ENCODE peak calls at places on chromosomes 12 and 14, in seven cellular contexts. B, J, R, Z, X, V and N are unnamed samples.

GRCh38 chr14:91237219-91237618 is 7.3 kb downstream of the GPR68 start:
- DNase-seq in B (peak), R (peak), X (no peak), Z (no peak), J (no peak), V (no peak), N (no peak)

GRCh38 chr12:47095446-47096236 is 15.9 kb upstream of the AMIGO2 start:
- DNase-seq in Z (no peak), V (no peak), J (no peak), R (peak), X (no peak), B (peak), N (no peak)

GRCh38 chr14:79627058-79627457 is 584.2 kb downstream of the DIO2 start:
- DNase-seq in R (no peak), J (no peak), X (peak), V (no peak), B (no peak), Z (no peak), N (no peak)

GRCh38 chr12:89060133-89060532 is 292.2 kb downstream of the DUSP6 start:
- DNase-seq in R (no peak), Z (no peak), V (no peak), X (no peak), B (peak), J (no peak), N (no peak)

GRCh38 chr12:59040651-59041050 is 120.3 kb upstream of the LRIG3 start:
- DNase-seq in X (no peak), V (no peak), B (peak), R (peak), J (peak), Z (no peak), N (peak)

GRCh38 chr12:93785262-93786010 is 108.3 kb downstream of the CRADD start:
- DNase-seq in V (no peak), R (peak), J (peak), X (peak), B (peak), Z (no peak), N (no peak)

GRCh38 chr14:94485944-94486841 is 10.2 kb upstream of the SERPINA9 start:
- DNase-seq in X (peak), J (no peak), V (peak), R (peak), Z (peak), B (peak), N (peak)

GRCh38 chr14:106346084-106346483 is 819.7 kb downstream of the TMEM121 start:
- DNase-seq in B (no peak), R (no peak), X (no peak), J (no peak), Z (no peak), V (no peak), N (no peak)

GRCh38 chr12:18294889-18295288 is 33.6 kb downstream of the PIK3C2G start:
- DNase-seq in V (no peak), B (no peak), J (no peak), R (no peak), Z (no peak), X (no peak), N (no peak)

GRCh38 chr14:32947081-32947480 is 8.4 kb downstream of the NPAS3 start:
- DNase-seq in J (no peak), Z (no peak), X (no peak), R (no peak), B (no peak), V (no peak), N (no peak)

GRCh38 chr12:108526482-108527234 is 11.6 kb downstream of the FICD start:
- DNase-seq in J (no peak), V (no peak), X (no peak), Z (no peak), R (no peak), B (peak), N (no peak)

GRCh38 chr12:71011261-71011660 is 90.7 kb upstream of the PTPRR start:
- DNase-seq in J (peak), Z (no peak), R (peak), V (no peak), X (no peak), B (peak), N (no peak)

GRCh38 chr14:54001189-54001878 is 44.7 kb upstream of the BMP4 start:
- DNase-seq in X (peak), J (no peak), B (peak), Z (no peak), V (no peak), R (no peak), N (no peak)

GRCh38 chr12:77342275-77342674 is 276.9 kb upstream of the E2F7 start:
- DNase-seq in J (no peak), X (no peak), R (no peak), V (no peak), Z (no peak), B (no peak), N (no peak)

GRCh38 chr12:115118177-115118724 is 434.3 kb upstream of the TBX3 start:
- DNase-seq in V (no peak), J (no peak), Z (no peak), X (no peak), R (peak), B (peak), N (no peak)

GRCh38 chr14:86777950-86778602 is 1214.9 kb downstream of the GALC start:
- DNase-seq in V (no peak), J (no peak), R (peak), Z (no peak), B (peak), X (no peak), N (no peak)

GRCh38 chr12:120110550-120111501 is 5.7 kb downstream of the RAB35 start:
- DNase-seq in Z (no peak), V (peak), J (no peak), X (no peak), B (no peak), R (no peak), N (no peak)

GRCh38 chr14:54642950-54643695 is 76.2 kb downstream of the SAMD4A start:
- DNase-seq in Z (no peak), J (no peak), B (peak), V (no peak), R (peak), X (peak), N (no peak)

GRCh38 chr14:32576088-32576795 is 247.1 kb downstream of the AKAP6 start:
- DNase-seq in B (peak), V (peak), X (peak), J (no peak), Z (peak), R (peak), N (peak)

GRCh38 chr12:121166356-121166755 is 33.7 kb downstream of the P2RX7 start:
- DNase-seq in R (no peak), B (peak), J (no peak), Z (no peak), X (no peak), V (no peak), N (no peak)

GRCh38 chr14:60649815-60650381 is 621 bp upstream of the SIX1 start:
- DNase-seq in R (peak), J (no peak), V (no peak), B (no peak), X (no peak), Z (peak), N (peak)

GRCh38 chr12:49200882-49201594 is 12.2 kb upstream of the TUBA1A start:
- DNase-seq in B (peak), V (no peak), J (peak), Z (peak), X (peak), R (peak), N (peak)

GRCh38 chr12:5272061-5272820 is 159.7 kb upstream of the NTF3 start:
- DNase-seq in V (no peak), X (no peak), B (no peak), J (no peak), Z (no peak), R (no peak), N (no peak)

GRCh38 chr12:130863298-130863697 is 8.6 kb upstream of the RAN start:
- DNase-seq in Z (no peak), R (no peak), J (no peak), B (no peak), X (no peak), V (no peak), N (no peak)

GRCh38 chr12:1978078-1978477 is 26.2 kb downstream of the DCP1B start:
- DNase-seq in Z (no peak), J (no peak), R (peak), X (no peak), V (no peak), B (peak), N (no peak)

GRCh38 chr12:52971701-52972329 is 22.9 kb downstream of the KRT18 start:
- DNase-seq in V (no peak), J (no peak), R (peak), X (peak), B (peak), Z (no peak), N (no peak)

GRCh38 chr12:1350055-1350933 is 244.1 kb downstream of the FBXL14 start:
- DNase-seq in R (peak), X (no peak), J (peak), Z (no peak), B (peak), V (no peak), N (no peak)

GRCh38 chr12:124233041-124233836 is 61.7 kb upstream of the RFLNA start:
- DNase-seq in X (no peak), J (peak), V (no peak), Z (no peak), B (peak), R (peak), N (no peak)

GRCh38 chr12:91219511-91219910 is 36.9 kb upstream of the DCN start:
- DNase-seq in R (peak), X (no peak), V (no peak), B (peak), J (no peak), Z (no peak), N (no peak)

GRCh38 chr14:95248422-95248821 is 71.3 kb downstream of the CLMN start:
- DNase-seq in R (no peak), J (no peak), B (no peak), X (no peak), Z (no peak), V (no peak), N (no peak)

GRCh38 chr12:133026996-133027395 is 10.3 kb upstream of the ZNF84 start:
- DNase-seq in V (no peak), J (no peak), B (no peak), X (no peak), R (no peak), Z (no peak), N (no peak)

GRCh38 chr14:68199465-68200145 is 380.0 kb downstream of the RAD51B start:
- DNase-seq in R (peak), X (no peak), V (no peak), J (no peak), Z (no peak), B (peak), N (no peak)

GRCh38 chr14:21985081-21985480 is 311.5 kb upstream of the OR4E1 start:
- DNase-seq in Z (no peak), B (no peak), J (no peak), V (no peak), X (no peak), R (no peak), N (no peak)

GRCh38 chr12:114777052-114777451 is 93.1 kb upstream of the TBX3 start:
- DNase-seq in R (peak), Z (no peak), B (peak), J (no peak), X (no peak), V (no peak), N (no peak)

GRCh38 chr12:55717397-55718007 is 1.7 kb downstream of the BLOC1S1 start:
- DNase-seq in X (no peak), R (peak), V (no peak), Z (no peak), B (no peak), J (no peak), N (no peak)

GRCh38 chr14:72962829-72963312 is 36.6 kb downstream of the DCAF4 start:
- DNase-seq in Z (no peak), V (no peak), J (peak), B (peak), X (peak), R (peak), N (peak)

GRCh38 chr12:49098035-49098451 is 3.4 kb upstream of the DHH start:
- DNase-seq in R (peak), J (no peak), V (peak), B (peak), X (peak), Z (peak), N (no peak)

GRCh38 chr12:69545081-69545480 is 40.2 kb upstream of the CCT2 start:
- DNase-seq in Z (no peak), X (no peak), R (peak), B (no peak), V (no peak), J (no peak), N (no peak)

GRCh38 chr14:87805315-87805723 is 187.7 kb downstream of the GALC start:
- DNase-seq in V (peak), B (peak), R (peak), J (no peak), X (no peak), Z (peak), N (no peak)

GRCh38 chr12:65156366-65156831 is 13.0 kb upstream of the LEMD3 start:
- DNase-seq in R (peak), B (peak), Z (no peak), X (no peak), J (no peak), V (no peak), N (no peak)